ENCODE peak calls at places on chromosomes 6 and 20, in nine cellular contexts. S, L, N, B, V, O, P, U and F are unnamed samples.

GRCh38 chr6:119273799-119274595 is 75.6 kb downstream of the MAN1A1 start:
- DNase-seq in S (no peak), L (peak), N (no peak), B (no peak), V (no peak), O (no peak), P (no peak), U (no peak), F (no peak)

GRCh38 chr6:44041461-44042260 is 85.6 kb downstream of the MRPL14 start:
- DNase-seq in S (no peak), L (peak), N (no peak), B (no peak), V (peak), O (peak), P (no peak), U (peak), F (peak)

GRCh38 chr6:89611666-89612065 is 26.9 kb downstream of the LYRM2 start:
- DNase-seq in S (no peak), L (peak), N (no peak), B (no peak), V (no peak), O (no peak), P (no peak), U (no peak), F (no peak)

GRCh38 chr20:63518946-63519764 is 1.4 kb upstream of the PPDPF start:
- DNase-seq in S (peak), L (no peak), N (no peak), B (no peak), V (no peak), O (peak), P (no peak), U (peak), F (no peak)

GRCh38 chr6:153591165-153591564 is 447.9 kb upstream of the OPRM1 start:
- DNase-seq in S (no peak), L (no peak), N (no peak), B (no peak), V (no peak), O (no peak), P (no peak), U (no peak), F (no peak)

GRCh38 chr6:145036848-145037567 is 698.3 kb downstream of the EPM2A start:
- DNase-seq in S (no peak), L (peak), N (no peak), B (no peak), V (no peak), O (no peak), P (no peak), U (no peak), F (no peak)

GRCh38 chr6:29792123-29793035 is 35.2 kb upstream of the HLA-G start:
- DNase-seq in S (peak), L (no peak), N (peak), B (no peak), V (no peak), O (peak), P (no peak), U (peak), F (no peak)

GRCh38 chr6:73631849-73632248 is 21.9 kb downstream of the SLC17A5 start:
- DNase-seq in S (no peak), L (peak), N (no peak), B (no peak), V (no peak), O (no peak), P (no peak), U (no peak), F (no peak)

GRCh38 chr6:62150048-62150663 is 135.9 kb downstream of the KHDRBS2 start:
- DNase-seq in S (no peak), L (peak), N (no peak), B (no peak), V (peak), O (no peak), P (peak), U (no peak), F (no peak)

GRCh38 chr20:63363013-63363957 is 2.1 kb upstream of the CHRNA4 start:
- DNase-seq in S (no peak), L (no peak), N (no peak), B (no peak), V (no peak), O (no peak), P (no peak), U (peak), F (no peak)

GRCh38 chr6:169640983-169641382 is 60.8 kb downstream of the WDR27 start:
- DNase-seq in S (no peak), L (no peak), N (no peak), B (no peak), V (no peak), O (no peak), P (no peak), U (no peak), F (no peak)

GRCh38 chr20:62740286-62741141 is 31.9 kb downstream of the NTSR1 start:
- DNase-seq in S (no peak), L (peak), N (peak), B (peak), V (peak), O (peak), P (no peak), U (peak), F (peak)

GRCh38 chr6:154848580-154848979 is 115.4 kb downstream of the SCAF8 start:
- DNase-seq in S (no peak), L (peak), N (no peak), B (no peak), V (no peak), O (no peak), P (no peak), U (no peak), F (no peak)

GRCh38 chr6:54366647-54367327 is 58.5 kb downstream of the TINAG start:
- DNase-seq in S (no peak), L (peak), N (no peak), B (no peak), V (peak), O (no peak), P (no peak), U (no peak), F (no peak)

GRCh38 chr6:133951881-133952814 is 876 bp upstream of the TBPL1 start:
- DNase-seq in S (peak), L (peak), N (peak), B (no peak), V (peak), O (peak), P (peak), U (peak), F (peak)

GRCh38 chr6:38180586-38180985 is 361.1 kb downstream of the ZFAND3 start:
- DNase-seq in S (peak), L (no peak), N (no peak), B (no peak), V (no peak), O (no peak), P (no peak), U (no peak), F (no peak)

GRCh38 chr6:169073311-169073710 is 180.3 kb downstream of the THBS2 start:
- DNase-seq in S (no peak), L (peak), N (no peak), B (no peak), V (no peak), O (no peak), P (no peak), U (no peak), F (no peak)

GRCh38 chr6:40844241-40844640 is 194.8 kb downstream of the UNC5CL start:
- DNase-seq in S (no peak), L (no peak), N (no peak), B (no peak), V (no peak), O (no peak), P (no peak), U (no peak), F (no peak)

GRCh38 chr20:10047427-10047826 is 12.6 kb downstream of the ANKEF1 start:
- DNase-seq in S (no peak), L (peak), N (no peak), B (no peak), V (peak), O (no peak), P (no peak), U (no peak), F (no peak)

GRCh38 chr6:29521006-29521680 is 33.4 kb upstream of the MAS1L start:
- DNase-seq in S (no peak), L (no peak), N (no peak), B (no peak), V (no peak), O (no peak), P (no peak), U (no peak), F (no peak)

GRCh38 chr6:104599821-104600658 is 259.7 kb downstream of the HACE1 start:
- DNase-seq in S (no peak), L (no peak), N (no peak), B (no peak), V (no peak), O (no peak), P (no peak), U (no peak), F (no peak)

GRCh38 chr6:39391182-39391581 is 68.7 kb upstream of the KCNK16 start:
- DNase-seq in S (no peak), L (no peak), N (no peak), B (no peak), V (no peak), O (no peak), P (no peak), U (no peak), F (no peak)

GRCh38 chr20:63178445-63178818 is 37.5 kb downstream of the YTHDF1 start:
- DNase-seq in S (no peak), L (no peak), N (no peak), B (no peak), V (no peak), O (no peak), P (no peak), U (no peak), F (no peak)

GRCh38 chr6:166757226-166758135 is 130.4 kb upstream of the RPS6KA2 start:
- DNase-seq in S (no peak), L (peak), N (no peak), B (no peak), V (no peak), O (no peak), P (no peak), U (no peak), F (no peak)

GRCh38 chr6:32290886-32291450 is 67.1 kb upstream of the NOTCH4 start:
- DNase-seq in S (no peak), L (no peak), N (no peak), B (no peak), V (no peak), O (no peak), P (no peak), U (no peak), F (no peak)

GRCh38 chr6:109465772-109466171 is 10.2 kb upstream of the MICAL1 start:
- DNase-seq in S (peak), L (no peak), N (no peak), B (no peak), V (no peak), O (no peak), P (no peak), U (no peak), F (no peak)

DNA sequence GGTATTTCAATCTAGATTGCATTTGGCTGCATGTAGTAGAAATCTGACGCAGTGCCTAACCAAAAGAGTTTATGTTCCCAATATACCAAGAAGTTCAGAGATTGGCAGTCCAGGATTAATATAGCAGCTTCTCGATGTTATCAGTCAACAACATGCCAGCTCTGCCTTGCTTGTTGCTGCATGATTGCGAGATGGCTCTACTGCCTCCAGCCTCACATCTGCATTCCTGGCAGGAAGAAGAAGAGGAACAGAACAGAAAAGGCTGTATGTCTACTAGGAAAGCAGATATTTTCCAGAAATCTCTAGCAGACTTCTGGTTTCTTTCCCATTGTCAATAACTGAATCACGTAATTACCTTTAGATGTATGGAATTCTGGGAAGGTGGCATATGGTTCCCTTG is 60.8 kb downstream of the SLC35D3 start:
- DNase-seq in S (no peak), L (no peak), N (no peak), B (no peak), V (no peak), O (no peak), P (no peak), U (no peak), F (no peak)
- TF ChIP-seq POLR2A in S (no peak), L (no peak), N (no peak), B (no peak), V (no peak), O (no peak), P (no peak), U (no peak), F (no peak)

DNA sequence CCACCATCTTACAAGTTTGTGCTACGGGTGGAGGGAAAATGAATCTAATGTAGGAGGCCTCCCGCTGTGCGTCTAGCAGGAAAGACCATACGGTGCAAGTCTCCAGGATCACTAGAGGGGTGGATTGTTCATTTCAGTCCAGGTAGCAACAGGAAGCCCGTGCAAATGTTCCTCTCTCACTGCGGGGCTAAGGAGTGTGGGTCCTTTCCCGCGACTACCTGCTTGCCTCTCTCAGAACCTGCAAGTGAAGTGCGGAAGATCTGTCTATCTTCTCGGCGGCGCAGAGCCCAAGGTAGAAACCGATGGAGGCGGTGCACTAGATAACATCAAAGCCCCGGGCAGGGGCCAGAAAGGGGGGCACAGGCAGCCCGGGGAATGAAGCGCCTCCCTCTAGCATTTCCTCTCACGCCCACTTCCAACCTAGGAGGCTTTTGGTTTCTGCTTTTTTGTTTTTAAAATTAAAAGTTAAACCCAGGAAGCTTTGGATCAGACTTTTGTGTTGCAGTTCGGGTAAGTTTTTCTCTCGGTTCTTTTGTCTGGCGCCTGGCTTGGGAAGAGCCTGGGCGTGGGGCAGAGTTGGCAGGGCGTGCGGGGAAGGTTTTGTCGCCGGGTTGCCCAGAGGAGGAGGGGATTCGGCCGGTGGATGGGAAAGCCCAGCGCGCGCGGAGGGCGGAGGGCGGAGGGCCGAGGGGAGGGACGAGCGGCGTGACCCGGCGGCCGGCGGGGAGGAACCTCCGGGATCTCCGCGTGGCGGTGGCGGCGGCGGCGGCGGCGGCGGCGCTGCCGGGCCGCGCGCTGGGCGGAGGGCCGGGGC is 3.5 kb upstream of the HIVEP1 start:
- DNase-seq in S (peak), L (peak), N (peak), B (peak), V (peak), O (peak), P (peak), U (peak), F (peak)
- TF ChIP-seq POLR2A in S (peak), L (peak), N (peak), B (no peak), V (no peak), O (peak), P (peak), U (no peak), F (peak)

GRCh38 chr6:156794963-156795362 is 17.8 kb downstream of the ARID1B start:
- DNase-seq in S (no peak), L (no peak), N (no peak), B (no peak), V (no peak), O (no peak), P (no peak), U (peak), F (no peak)
- TF ChIP-seq POLR2A in S (no peak), L (no peak), N (no peak), B (no peak), V (no peak), O (no peak), P (no peak), U (no peak), F (no peak)

DNA sequence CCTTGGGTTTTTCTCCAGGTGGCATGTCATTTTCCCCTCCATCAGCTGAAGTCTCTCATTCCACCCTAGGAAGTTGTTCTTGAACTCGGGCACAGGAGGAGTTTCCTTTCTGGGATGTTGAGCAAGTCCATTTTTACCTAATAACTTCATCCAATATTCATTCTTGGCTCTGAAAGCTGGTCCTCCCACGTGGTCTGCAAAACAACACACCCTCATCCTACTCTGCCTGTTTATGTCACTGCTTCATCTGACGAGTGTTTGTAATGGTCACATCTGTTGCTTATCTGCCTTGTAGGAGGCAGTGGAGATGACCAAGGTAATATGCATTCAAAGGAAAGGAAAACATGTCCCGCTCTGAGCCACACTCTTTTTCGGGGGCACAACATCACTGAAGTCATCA is 41.7 kb upstream of the AIG1 start:
- DNase-seq in S (no peak), L (peak), N (no peak), B (no peak), V (no peak), O (no peak), P (no peak), U (no peak), F (no peak)
- TF ChIP-seq POLR2A in S (no peak), L (no peak), N (no peak), B (no peak), V (no peak), O (no peak), P (no peak), U (no peak), F (no peak)

GRCh38 chr6:4906942-4907300 is 96.9 kb downstream of the RPP40 start:
- DNase-seq in S (no peak), L (peak), N (no peak), B (no peak), V (no peak), O (no peak), P (peak), U (no peak), F (no peak)
- TF ChIP-seq POLR2A in S (no peak), L (no peak), N (no peak), B (no peak), V (no peak), O (no peak), P (no peak), U (no peak), F (no peak)

GRCh38 chr6:43021270-43022047 is at the start of gene RRP36:
- DNase-seq in S (peak), L (peak), N (peak), B (no peak), V (peak), O (peak), P (peak), U (peak), F (peak)
- TF ChIP-seq POLR2A in S (peak), L (no peak), N (peak), B (no peak), V (peak), O (no peak), P (peak), U (peak), F (peak)